ENCODE peak calls at places on chromosomes 2 and 18, in four cellular contexts. X is HepG2, V is K562, P is GM12878. A is an unnamed sample.

GRCh38 chr2:145623136-145623535 is 1103.2 kb upstream of the ZEB2 start:
- DNase-seq in X (no peak), V (no peak), P (no peak), A (no peak)

GRCh38 chr2:54331095-54331835 is 75.2 kb upstream of the TSPYL6 start:
- DNase-seq in X (no peak), V (no peak), P (no peak), A (peak; percentile 43)

GRCh38 chr2:45786831-45787357 is 135.4 kb downstream of the PRKCE start:
- DNase-seq in X (no peak), V (no peak), P (no peak), A (peak; percentile 25)

GRCh38 chr18:46732801-46733200 is 24.1 kb downstream of the ST8SIA5 start:
- DNase-seq in X (no peak), V (no peak), P (no peak), A (no peak)

GRCh38 chr2:175525975-175526374 is 344.5 kb upstream of the ATP5MC3 start:
- DNase-seq in X (no peak), V (no peak), P (no peak), A (no peak)

GRCh38 chr2:237674731-237675276 is 47.4 kb downstream of the LRRFIP1 start:
- DNase-seq in X (peak; percentile 66), V (no peak), P (peak; percentile 77), A (peak; percentile 79)

GRCh38 chr2:45938649-45939511 is 287.4 kb downstream of the PRKCE start:
- DNase-seq in X (peak; percentile 78), V (no peak), P (no peak), A (peak; percentile 31)

GRCh38 chr2:124039032-124039431 is 13.9 kb downstream of the CNTNAP5 start:
- DNase-seq in X (no peak), V (no peak), P (no peak), A (peak; percentile 4)

GRCh38 chr18:39624934-39625333 is 2059.3 kb upstream of the CELF4 start:
- DNase-seq in X (no peak), V (no peak), P (no peak), A (peak; percentile 42)

GRCh38 chr2:53559302-53559967 is 208.2 kb upstream of the CHAC2 start:
- DNase-seq in X (no peak), V (no peak), P (no peak), A (no peak)

GRCh38 chr2:117936871-117937428 is 76.9 kb downstream of the CCDC93 start:
- DNase-seq in X (no peak), V (no peak), P (no peak), A (no peak)

GRCh38 chr2:181553244-181553643 is 96.1 kb downstream of the ITGA4 start:
- DNase-seq in X (no peak), V (no peak), P (no peak), A (no peak)

GRCh38 chr18:12637901-12638633 is 19.8 kb downstream of the SPIRE1 start:
- DNase-seq in X (no peak), V (no peak), P (no peak), A (no peak)

GRCh38 chr2:80105020-80105419 is 199.5 kb downstream of the LRRTM1 start:
- DNase-seq in X (no peak), V (no peak), P (no peak), A (no peak)

GRCh38 chr2:166593403-166593802 is 99.4 kb upstream of the SCN7A start:
- DNase-seq in X (no peak), V (no peak), P (no peak), A (no peak)

GRCh38 chr2:1599301-1600085 is 144.8 kb downstream of the PXDN start:
- DNase-seq in X (no peak), V (no peak), P (no peak), A (no peak)

GRCh38 chr2:107414376-107414775 is 412.3 kb upstream of the RGPD4 start:
- DNase-seq in X (no peak), V (no peak), P (no peak), A (no peak)

GRCh38 chr2:96342085-96342484 is 6.5 kb downstream of the NCAPH start:
- DNase-seq in X (peak; percentile 67), V (no peak), P (no peak), A (no peak)

GRCh38 chr2:101574622-101575021 is 99.7 kb upstream of the RFX8 start:
- DNase-seq in X (no peak), V (no peak), P (no peak), A (no peak)

GRCh38 chr2:101581675-101582299 is 106.9 kb upstream of the RFX8 start:
- DNase-seq in X (no peak), V (no peak), P (no peak), A (no peak)

GRCh38 chr2:101578671-101579070 is 103.8 kb upstream of the RFX8 start:
- DNase-seq in X (no peak), V (no peak), P (no peak), A (no peak)

GRCh38 chr2:101577173-101577572 is 102.3 kb upstream of the RFX8 start:
- DNase-seq in X (no peak), V (no peak), P (no peak), A (no peak)

GRCh38 chr2:101580528-101580927 is 105.6 kb upstream of the RFX8 start:
- DNase-seq in X (no peak), V (no peak), P (no peak), A (no peak)
- TF ChIP-seq JUNB in X (no peak), V (no peak), P (no peak), A (no peak)

DNA sequence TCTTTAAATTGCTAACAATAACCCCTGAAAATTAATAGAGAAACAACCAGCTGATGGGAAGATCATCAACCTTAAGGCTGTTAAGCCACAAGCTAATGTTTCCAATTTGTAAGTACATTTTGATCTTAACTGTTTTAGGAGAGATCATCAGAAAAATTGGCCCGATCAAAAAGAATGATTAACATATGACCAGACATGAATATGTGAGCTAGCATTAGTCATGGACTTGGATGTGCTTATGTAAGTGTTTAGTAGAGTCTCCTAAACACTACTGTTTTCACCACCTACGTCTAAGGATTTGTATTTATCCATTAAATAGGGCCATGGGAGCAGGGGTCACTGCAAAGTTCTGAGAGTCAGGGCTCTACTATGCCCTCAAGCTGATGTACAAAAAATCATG is 4.3 kb downstream of the LMAN1 start:
- DNase-seq in X (no peak), V (no peak), P (no peak), A (no peak)
- H3K79me2 ChIP-seq in X (peaks cover 50% of the 10 kb centered on the region), V (peaks cover 59% of the 10 kb centered on the region), P (peaks cover 50% of the 10 kb centered on the region), A (peaks cover 38% of the 10 kb centered on the region)

GRCh38 chr18:37861981-37862380 is 296.4 kb upstream of the CELF4 start:
- DNase-seq in X (no peak), V (no peak), P (no peak), A (no peak)

GRCh38 chr18:37869051-37869450 is 303.5 kb upstream of the CELF4 start:
- DNase-seq in X (no peak), V (no peak), P (no peak), A (no peak)

DNA sequence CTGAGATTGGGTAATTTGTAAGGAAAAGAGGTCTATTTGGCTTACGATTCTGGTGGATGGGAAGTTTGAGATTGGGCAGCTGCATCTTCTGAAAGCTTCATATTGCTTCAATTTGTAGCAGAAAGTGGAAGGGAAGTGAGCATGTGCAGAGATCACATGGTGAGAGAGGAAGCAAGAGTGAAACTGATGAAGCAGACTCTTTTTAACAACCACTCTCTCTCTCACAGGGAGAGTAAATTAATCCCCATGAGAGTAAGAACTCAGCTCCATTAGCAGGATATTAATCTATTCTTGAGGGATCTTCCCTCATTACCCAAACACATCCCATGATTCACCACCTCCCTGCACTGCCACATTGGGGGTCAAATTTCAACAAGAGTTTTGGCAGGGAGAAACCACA is 298.5 kb upstream of the CELF4 start:
- DNase-seq in X (no peak), V (no peak), P (no peak), A (no peak)
- TF ChIP-seq JUNB in X (no peak), V (no peak), P (no peak), A (no peak)

DNA sequence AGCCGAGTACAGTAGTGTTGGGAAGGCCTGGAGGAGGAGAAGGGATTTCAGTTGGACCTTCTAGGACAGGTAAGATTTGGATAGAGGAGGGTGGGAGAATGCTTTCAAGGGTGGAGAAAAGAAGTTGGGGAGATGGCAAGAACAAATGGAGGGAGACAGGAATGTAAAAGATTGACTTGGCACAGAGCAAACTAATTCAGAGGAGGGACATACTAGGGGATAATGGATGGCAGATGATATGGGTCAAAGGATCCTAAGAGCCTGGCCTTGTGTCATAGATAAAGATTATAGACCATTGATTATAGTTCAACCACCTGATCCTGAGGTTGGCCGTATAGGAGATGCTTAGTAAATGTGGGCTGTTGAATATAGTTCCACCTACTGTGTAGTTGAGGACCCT is 12.4 kb downstream of the WDR43 start:
- DNase-seq in X (no peak), V (no peak), P (no peak), A (no peak)
- H3K79me2 ChIP-seq in X (peaks cover 92% of the 10 kb centered on the region), V (peaks cover 94% of the 10 kb centered on the region), P (peaks cover 63% of the 10 kb centered on the region), A (peaks cover 100% of the 10 kb centered on the region)

DNA sequence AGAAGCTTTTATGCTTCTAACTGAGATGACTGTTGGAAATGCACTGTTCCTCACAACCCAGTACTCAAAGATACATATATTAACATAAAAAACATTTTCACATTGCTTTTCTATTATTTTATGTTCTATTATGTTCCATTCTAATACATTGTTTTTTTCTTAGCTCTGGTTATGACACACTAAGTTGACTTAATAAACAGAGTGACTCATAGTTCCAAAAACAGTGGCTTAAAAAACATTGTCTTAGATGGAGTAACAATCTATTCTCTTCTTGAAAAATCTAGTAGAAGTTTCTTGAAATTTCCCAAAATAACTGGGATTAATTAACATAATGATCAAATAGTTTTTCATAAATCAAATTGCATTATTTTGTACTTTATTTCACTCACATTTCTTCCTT is 328.2 kb upstream of the LRATD1 start:
- DNase-seq in X (no peak), V (no peak), P (no peak), A (no peak)
- TF ChIP-seq JUNB in X (no peak), V (no peak), P (peak; percentile 48), A (no peak)

GRCh38 chr2:159030674-159031380 is 62.4 kb downstream of the TANC1 start:
- DNase-seq in X (peak; percentile 10), V (peak; percentile 36), P (no peak), A (peak; percentile 56)

GRCh38 chr2:159028776-159029175 is 60.3 kb downstream of the TANC1 start:
- DNase-seq in X (no peak), V (no peak), P (no peak), A (no peak)

GRCh38 chr2:159029936-159030335 is 61.5 kb downstream of the TANC1 start:
- DNase-seq in X (no peak), V (no peak), P (no peak), A (no peak)

GRCh38 chr2:159022019-159022418 is 53.6 kb downstream of the TANC1 start:
- DNase-seq in X (no peak), V (no peak), P (no peak), A (no peak)

GRCh38 chr2:159026170-159026569 is 57.7 kb downstream of the TANC1 start:
- DNase-seq in X (no peak), V (no peak), P (no peak), A (no peak)
- H3K79me2 ChIP-seq in X (no peaks in the 10 kb centered on the region), V (no peaks in the 10 kb centered on the region), P (no peaks in the 10 kb centered on the region), A (no peaks in the 10 kb centered on the region)

GRCh38 chr2:3838348-3838747 is 135.0 kb downstream of the DCDC2C start:
- DNase-seq in X (no peak), V (no peak), P (no peak), A (no peak)
- TF ChIP-seq JUNB in X (no peak), V (no peak), P (no peak), A (no peak)

GRCh38 chr2:147843864-147844690 is 752 bp upstream of the ACVR2A start:
- DNase-seq in X (peak; percentile 82), V (peak; percentile 89), P (no peak), A (peak; percentile 95)

GRCh38 chr2:147846382-147847081 is 1.7 kb downstream of the ACVR2A start:
- DNase-seq in X (peak; percentile 25), V (no peak), P (no peak), A (no peak)

GRCh38 chr2:147843421-147843863 is 1.4 kb upstream of the ACVR2A start:
- DNase-seq in X (no peak), V (no peak), P (no peak), A (no peak)

GRCh38 chr2:147844691-147845607 is at the start of gene ACVR2A:
- DNase-seq in X (peak; percentile 31), V (peak; percentile 23), P (peak; percentile 57), A (peak; percentile 56)

GRCh38 chr2:147845608-147846002 is 776 bp downstream of the ACVR2A start:
- DNase-seq in X (peak; percentile 13), V (no peak), P (no peak), A (no peak)
- H3K79me2 ChIP-seq in X (peaks cover 57% of the 10 kb centered on the region), V (no peaks in the 10 kb centered on the region), P (no peaks in the 10 kb centered on the region), A (peaks cover 59% of the 10 kb centered on the region)

A was measured in GM23338.